ENCODE peak calls at places on chromosomes 12 and 14, in six cellular contexts. Z is mucosa of descending colon, X is fibroblast of mammary gland, F is endothelial cell of umbilical vein, N is hepatocyte, W is fibroblast of pulmonary artery. L is an unnamed sample.

GRCh38 chr12:93877446-93877845 is 200.3 kb downstream of the CRADD start:
- DNase-seq in W (no peak), F (no peak), Z (no peak), N (no peak), X (no peak), L (no peak)

GRCh38 chr14:34650786-34651584 is 21.0 kb upstream of the SNX6 start:
- DNase-seq in Z (no peak), F (peak), W (peak), N (peak), X (peak), L (no peak)

GRCh38 chr14:42556551-42556950 is 949.9 kb downstream of the LRFN5 start:
- DNase-seq in W (no peak), N (no peak), X (no peak), Z (no peak), F (no peak), L (no peak)

GRCh38 chr14:55117816-55118441 is 11.1 kb upstream of the LGALS3 start:
- DNase-seq in X (peak), W (peak), F (peak), Z (no peak), N (no peak), L (no peak)

GRCh38 chr12:88167384-88167783 is 25.3 kb downstream of the TMTC3 start:
- DNase-seq in N (no peak), Z (no peak), W (no peak), F (no peak), X (no peak), L (no peak)

GRCh38 chr14:20970983-20971704 is 15.9 kb downstream of the RNASE2 start:
- DNase-seq in W (peak), N (peak), F (peak), Z (peak), X (peak), L (peak)

GRCh38 chr12:20950248-20950647 is 139.7 kb downstream of the SLCO1B3 start:
- DNase-seq in F (peak), X (peak), W (peak), N (peak), Z (no peak), L (no peak)

GRCh38 chr12:44812062-44812461 is 64.1 kb downstream of the NELL2 start:
- DNase-seq in N (peak), W (no peak), Z (no peak), X (peak), F (no peak), L (no peak)

GRCh38 chr14:51410846-51411245 is 170.8 kb downstream of the TMX1 start:
- DNase-seq in Z (no peak), F (no peak), N (no peak), W (no peak), X (no peak), L (no peak)

GRCh38 chr14:54589076-54589475 is 22.1 kb downstream of the SAMD4A start:
- DNase-seq in Z (no peak), X (peak), N (no peak), W (no peak), F (no peak), L (no peak)

GRCh38 chr14:64113279-64113678 is 180.9 kb downstream of the ESR2 start:
- DNase-seq in N (peak), W (no peak), X (no peak), F (no peak), Z (peak), L (peak)

GRCh38 chr12:91704446-91704845 is 441.2 kb downstream of the BTG1 start:
- DNase-seq in Z (no peak), F (peak), X (peak), W (peak), N (no peak), L (no peak)

GRCh38 chr14:25658988-25659387 is 609.0 kb upstream of the STXBP6 start:
- DNase-seq in W (no peak), Z (no peak), X (no peak), F (no peak), N (no peak), L (peak)

GRCh38 chr12:122871851-122872785 is 23.8 kb downstream of the VPS37B start:
- DNase-seq in X (peak), F (peak), Z (peak), N (peak), W (peak), L (peak)

GRCh38 chr14:104243200-104243599 is 104.8 kb downstream of the KIF26A start:
- DNase-seq in X (no peak), W (no peak), Z (no peak), F (no peak), N (no peak), L (no peak)

GRCh38 chr12:101230547-101230946 is 20.5 kb upstream of the SLC5A8 start:
- DNase-seq in W (peak), F (no peak), X (peak), N (no peak), Z (no peak), L (no peak)

GRCh38 chr14:30234966-30235365 is 307.3 kb upstream of the PRKD1 start:
- DNase-seq in N (no peak), Z (no peak), X (no peak), W (no peak), F (no peak), L (no peak)

GRCh38 chr14:74886001-74886400 is 4.3 kb downstream of the DLST start:
- DNase-seq in N (no peak), Z (no peak), W (peak), X (peak), F (no peak), L (no peak)

GRCh38 chr14:74875941-74876913 is at the start of gene PROX2:
- DNase-seq in X (peak), F (peak), N (no peak), W (no peak), Z (no peak), L (no peak)

GRCh38 chr14:74882103-74882920 is 596 bp downstream of the DLST start:
- DNase-seq in N (peak), X (peak), W (peak), F (peak), Z (peak), L (no peak)

GRCh38 chr14:74879427-74880180 is 2.1 kb upstream of the DLST start:
- DNase-seq in W (no peak), Z (no peak), X (no peak), F (no peak), N (peak), L (no peak)

DNA sequence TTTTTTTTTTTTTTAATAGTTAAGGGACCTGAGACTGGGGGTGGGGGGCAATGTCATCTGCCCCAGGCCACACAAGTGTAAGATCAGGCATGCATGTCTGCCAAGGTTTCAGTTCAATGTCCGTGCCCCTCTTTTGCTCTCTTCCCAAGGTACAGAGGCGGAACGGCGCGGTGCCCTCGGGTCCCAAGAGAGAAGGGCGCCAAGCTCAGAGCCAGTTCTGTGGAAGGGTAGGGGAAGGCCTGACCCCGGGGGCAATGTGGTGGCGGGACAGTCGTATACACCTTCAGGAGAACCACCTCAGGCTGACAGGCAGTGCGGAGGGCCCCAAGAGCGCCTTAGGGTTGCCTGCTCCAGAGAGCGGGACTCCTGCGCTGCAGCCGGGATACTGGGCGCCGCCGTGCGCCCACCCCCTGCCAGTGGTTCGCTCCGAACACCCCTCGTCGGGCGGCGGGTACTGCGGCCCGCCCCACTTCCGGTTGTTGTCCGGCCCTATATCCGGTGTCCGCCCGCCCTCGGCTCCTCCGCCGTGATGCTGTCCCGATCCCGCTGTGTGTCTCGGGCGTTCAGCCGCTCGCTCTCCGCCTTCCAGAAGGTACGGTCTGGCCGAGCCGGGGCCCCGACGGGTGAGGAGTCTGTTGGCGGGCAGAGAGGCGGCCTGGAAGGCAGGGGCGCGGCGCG is at the start of gene DLST:
- DNase-seq in W (peak), F (peak), Z (peak), N (peak), X (peak), L (peak)
- H3K4me3 ChIP-seq in W (peak), F (peak), Z (peak), N (peak), X (peak), L (peak)

GRCh38 chr14:46063872-46064271 is 587.7 kb downstream of the RPL10L start:
- DNase-seq in Z (no peak), X (peak), N (peak), F (no peak), W (no peak), L (peak)
- H3K4me3 ChIP-seq in Z (no peak), X (no peak), N (no peak), F (no peak), W (no peak), L (peak)

GRCh38 chr14:91835197-91835919 is 32.0 kb downstream of the TC2N start:
- DNase-seq in N (peak), Z (no peak), W (no peak), F (no peak), X (no peak), L (no peak)

GRCh38 chr14:91839754-91840153 is 27.6 kb downstream of the TC2N start:
- DNase-seq in Z (no peak), F (no peak), X (no peak), W (no peak), N (no peak), L (no peak)

GRCh38 chr14:91835920-91836843 is 31.2 kb downstream of the TC2N start:
- DNase-seq in W (no peak), Z (peak), X (no peak), F (no peak), N (peak), L (peak)

GRCh38 chr14:91834571-91834970 is 32.8 kb downstream of the TC2N start:
- DNase-seq in Z (no peak), N (no peak), W (no peak), F (no peak), X (no peak), L (no peak)

DNA sequence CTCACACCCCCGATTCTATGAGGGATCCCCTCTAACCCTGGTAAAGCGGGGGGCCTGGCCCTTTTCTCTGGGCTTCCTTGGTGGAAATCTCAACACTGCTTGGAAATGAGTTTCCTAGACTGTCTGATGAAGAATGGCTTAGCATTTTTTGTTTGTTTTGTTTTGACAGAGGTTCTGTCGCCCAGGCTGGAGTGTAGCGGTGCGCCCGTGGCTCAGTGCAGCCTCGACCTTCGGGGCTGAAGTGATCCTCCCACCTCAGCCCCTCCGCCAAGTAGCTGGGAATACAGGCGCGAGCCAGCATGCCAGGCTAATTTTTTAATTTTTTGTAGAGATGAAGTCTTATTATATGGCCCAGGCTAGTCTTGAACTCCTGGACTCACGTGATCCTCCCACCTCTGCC is 30.3 kb downstream of the TC2N start:
- DNase-seq in N (no peak), X (no peak), Z (peak), F (no peak), W (no peak), L (no peak)
- H3K4me3 ChIP-seq in N (peak), X (no peak), Z (no peak), F (no peak), W (no peak), L (peak)

GRCh38 chr12:1320021-1320420 is 274.4 kb downstream of the FBXL14 start:
- DNase-seq in X (no peak), F (no peak), N (no peak), W (no peak), Z (no peak), L (no peak)

GRCh38 chr12:1324099-1324498 is 270.3 kb downstream of the FBXL14 start:
- DNase-seq in F (no peak), W (no peak), Z (no peak), N (no peak), X (no peak), L (no peak)

GRCh38 chr12:1318327-1319031 is 275.9 kb downstream of the FBXL14 start:
- DNase-seq in F (no peak), X (peak), N (peak), Z (peak), W (peak), L (peak)

GRCh38 chr12:1314523-1314922 is 279.9 kb downstream of the FBXL14 start:
- DNase-seq in W (no peak), N (no peak), F (no peak), Z (no peak), X (no peak), L (no peak)

GRCh38 chr12:1319215-1319614 is 275.2 kb downstream of the FBXL14 start:
- DNase-seq in N (no peak), W (peak), X (peak), F (no peak), Z (no peak), L (no peak)
- H3K4me3 ChIP-seq in N (no peak), W (no peak), X (no peak), F (no peak), Z (no peak), L (no peak)

DNA sequence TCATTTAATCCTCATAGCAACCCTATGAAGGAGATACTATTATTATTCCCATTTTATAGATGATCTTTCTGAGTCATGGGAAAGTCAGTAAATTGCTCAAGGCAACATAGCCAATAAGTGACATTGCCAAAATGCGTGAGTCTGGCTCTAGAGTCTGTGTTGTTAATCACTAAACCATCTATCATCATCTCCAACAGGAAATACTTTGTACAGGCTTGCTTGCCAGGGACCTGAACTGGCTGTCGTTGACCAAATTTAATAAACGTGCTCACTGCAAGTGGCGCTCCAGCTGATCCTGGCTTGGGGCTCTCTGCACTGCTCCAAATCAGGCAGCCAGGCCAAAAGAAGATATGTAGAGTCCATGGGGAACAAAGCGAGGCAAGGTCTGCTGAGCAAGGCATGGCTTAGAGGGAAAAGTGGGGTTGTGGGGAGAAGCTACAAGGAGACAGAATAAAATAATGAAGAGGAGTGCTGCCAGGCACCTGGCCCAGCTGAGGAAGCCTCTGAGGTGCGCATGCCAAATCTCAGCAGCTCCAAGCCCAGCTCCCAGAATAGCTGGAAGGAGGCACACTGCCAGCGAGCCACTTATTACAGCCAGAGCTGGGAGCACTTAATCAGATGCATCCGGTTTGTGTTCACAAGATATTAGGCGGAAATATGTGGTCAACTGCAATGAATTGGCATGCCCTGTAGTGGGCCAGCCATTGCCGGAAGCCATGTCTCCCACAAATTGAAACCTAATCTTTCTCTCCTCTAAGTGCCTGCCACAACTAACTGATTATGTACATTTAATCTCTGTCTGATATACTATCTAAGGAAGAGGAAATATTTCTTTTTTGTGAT is 43.3 kb upstream of the PTPRO start:
- DNase-seq in F (peak), Z (peak), X (peak), N (peak), W (peak), L (peak)
- H3K4me3 ChIP-seq in F (no peak), Z (no peak), X (no peak), N (no peak), W (no peak), L (no peak)

L was measured in LNCaP clone FGC.